ENCODE peak calls at places on chromosomes 11 and 22, in five cellular contexts. W is mucosa of descending colon, U is nephron progenitor cell, I is BJ, H is right lobe of liver. Y is an unnamed sample.

GRCh38 chr11:48040830-48041444 is 60.6 kb downstream of the PTPRJ start:
- DNase-seq in I (no peak), W (no peak), H (no peak), U (no peak), Y (no peak)

GRCh38 chr11:13294771-13295579 is 17.4 kb downstream of the BMAL1 start:
- DNase-seq in W (no peak), H (no peak), U (no peak), I (no peak), Y (no peak)

GRCh38 chr11:31720666-31721199 is 90.4 kb downstream of the PAX6 start:
- DNase-seq in U (no peak), W (no peak), H (no peak), I (no peak), Y (no peak)

GRCh38 chr22:39292002-39292401 is 27.4 kb downstream of the RPL3 start:
- DNase-seq in U (no peak), H (no peak), I (no peak), W (no peak), Y (no peak)

GRCh38 chr11:14015711-14016110 is 53.2 kb downstream of the SPON1 start:
- DNase-seq in U (no peak), I (no peak), H (no peak), W (no peak), Y (no peak)

GRCh38 chr11:72848846-72849466 is 34.7 kb downstream of the ATG16L2 start:
- DNase-seq in I (no peak), H (no peak), U (no peak), W (no peak), Y (peak)

GRCh38 chr22:28736296-28737155 is 5.1 kb downstream of the CHEK2 start:
- DNase-seq in I (no peak), H (no peak), U (no peak), W (no peak), Y (no peak)

GRCh38 chr11:119993732-119994131 is 144.2 kb downstream of the TRIM29 start:
- DNase-seq in W (no peak), U (no peak), I (no peak), H (no peak), Y (no peak)

GRCh38 chr11:1381793-1382425 is 7.8 kb upstream of the BRSK2 start:
- DNase-seq in W (no peak), I (no peak), U (no peak), H (no peak), Y (no peak)

GRCh38 chr11:72421351-72421750 is 13.0 kb downstream of the CLPB start:
- DNase-seq in H (no peak), I (no peak), W (no peak), U (no peak), Y (no peak)

GRCh38 chr11:60871378-60872061 is 4.2 kb downstream of the ZP1 start:
- DNase-seq in H (no peak), I (no peak), U (no peak), W (peak), Y (no peak)

GRCh38 chr11:47216141-47216798 is 1.5 kb downstream of the DDB2 start:
- DNase-seq in H (no peak), U (no peak), I (peak), W (peak), Y (peak)

GRCh38 chr11:63248966-63249365 is 5.6 kb upstream of the SLC22A25 start:
- DNase-seq in U (no peak), I (no peak), W (no peak), H (no peak), Y (no peak)

GRCh38 chr11:13009921-13010736 is 1.0 kb downstream of the RASSF10 start:
- DNase-seq in W (peak), H (peak), I (no peak), U (peak), Y (peak)

GRCh38 chr11:61962213-61963015 is 5.0 kb downstream of the FTH1 start:
- DNase-seq in H (no peak), W (no peak), U (no peak), I (no peak), Y (no peak)

GRCh38 chr11:7654094-7654742 is 19.1 kb downstream of the CYB5R2 start:
- DNase-seq in U (no peak), H (no peak), I (no peak), W (no peak), Y (no peak)

GRCh38 chr11:103779054-103779453 is 257.4 kb upstream of the DDI1 start:
- DNase-seq in I (no peak), H (no peak), W (no peak), U (no peak), Y (no peak)

GRCh38 chr11:71302911-71303310 is 50.5 kb upstream of the SHANK2 start:
- DNase-seq in U (no peak), H (no peak), W (no peak), I (no peak), Y (no peak)

GRCh38 chr11:117717485-117718314 is 79.3 kb downstream of the DSCAML1 start:
- DNase-seq in I (no peak), U (peak), H (no peak), W (peak), Y (no peak)

GRCh38 chr11:73359341-73359740 is 16.9 kb upstream of the RELT start:
- DNase-seq in W (no peak), U (no peak), I (no peak), H (no peak), Y (no peak)

GRCh38 chr11:61378713-61379313 is 13.6 kb upstream of the TMEM216 start:
- DNase-seq in I (peak), W (no peak), U (no peak), H (no peak), Y (no peak)

GRCh38 chr11:83702795-83703194 is 416.6 kb upstream of the CCDC90B start:
- DNase-seq in H (no peak), W (no peak), I (no peak), U (no peak), Y (no peak)

GRCh38 chr11:113494021-113494420 is 18.8 kb upstream of the DRD2 start:
- DNase-seq in H (no peak), W (no peak), I (no peak), U (no peak), Y (no peak)
- TF ChIP-seq CTCF in H (no peak), W (no peak), I (no peak), U (no peak), Y (no peak)

DNA sequence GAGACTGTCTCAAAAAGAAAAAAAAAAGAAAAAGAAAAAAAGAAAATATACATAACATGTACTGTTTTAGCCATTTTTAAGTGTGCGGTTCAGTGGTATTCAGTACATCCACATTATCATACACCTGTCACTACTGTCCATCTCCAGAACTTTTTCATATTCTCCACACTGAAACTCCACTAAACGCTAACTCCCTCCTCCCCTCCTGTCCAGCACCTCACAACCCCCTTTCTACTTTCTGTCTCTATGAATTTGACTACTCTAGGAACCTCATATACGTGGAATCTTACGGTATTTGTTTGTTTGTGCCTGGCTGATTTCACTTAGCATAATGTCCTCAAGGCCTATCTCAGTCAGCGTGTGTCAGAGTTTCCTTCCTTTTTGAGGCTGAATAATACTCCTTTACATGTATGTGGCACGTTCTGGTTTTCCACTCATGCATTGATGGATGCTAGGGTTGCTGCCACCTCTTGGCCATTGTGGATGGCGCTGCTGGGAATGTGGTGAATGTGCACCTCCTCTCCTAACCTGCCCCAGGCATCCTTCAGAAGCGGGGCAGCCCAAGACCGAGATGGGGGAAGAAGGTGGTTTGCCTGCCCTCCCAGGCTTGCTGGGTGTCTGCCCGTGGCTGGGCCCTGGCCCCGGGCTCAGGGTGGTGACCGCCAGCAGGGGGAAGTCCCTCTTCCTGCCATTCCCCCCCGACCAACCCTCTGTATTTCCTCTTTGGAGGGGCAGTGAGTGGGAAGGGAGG is 60.5 kb downstream of the BCR start:
- DNase-seq in U (no peak), W (peak), H (no peak), I (no peak), Y (no peak)
- TF ChIP-seq CTCF in U (no peak), W (no peak), H (peak), I (peak), Y (no peak)

GRCh38 chr11:107651672-107652071 is 60.2 kb downstream of the SLN start:
- DNase-seq in U (no peak), H (no peak), W (no peak), I (no peak), Y (no peak)
- TF ChIP-seq CTCF in U (no peak), H (no peak), W (no peak), I (no peak), Y (no peak)

GRCh38 chr11:101914349-101914736 is 467 bp upstream of the CEP126 start:
- DNase-seq in I (no peak), W (no peak), H (no peak), U (no peak), Y (no peak)
- TF ChIP-seq CTCF in I (no peak), W (no peak), H (no peak), U (no peak), Y (no peak)

GRCh38 chr11:34564807-34565241 is 51.2 kb upstream of the ELF5 start:
- DNase-seq in I (no peak), H (peak), W (no peak), U (no peak), Y (no peak)
- TF ChIP-seq CTCF in I (no peak), H (peak), W (no peak), U (no peak), Y (no peak)

GRCh38 chr22:38272373-38273134 is at the start of gene TMEM184B:
- DNase-seq in H (peak), U (peak), W (peak), I (no peak), Y (peak)

GRCh38 chr22:38271101-38271500 is 1.7 kb downstream of the TMEM184B start:
- DNase-seq in U (no peak), I (no peak), H (no peak), W (no peak), Y (no peak)

GRCh38 chr22:38273135-38273761 is 438 bp upstream of the TMEM184B start:
- DNase-seq in U (no peak), H (no peak), W (no peak), I (no peak), Y (no peak)

GRCh38 chr22:38271927-38272372 is 860 bp downstream of the TMEM184B start:
- DNase-seq in U (no peak), W (no peak), H (no peak), I (no peak), Y (no peak)

DNA sequence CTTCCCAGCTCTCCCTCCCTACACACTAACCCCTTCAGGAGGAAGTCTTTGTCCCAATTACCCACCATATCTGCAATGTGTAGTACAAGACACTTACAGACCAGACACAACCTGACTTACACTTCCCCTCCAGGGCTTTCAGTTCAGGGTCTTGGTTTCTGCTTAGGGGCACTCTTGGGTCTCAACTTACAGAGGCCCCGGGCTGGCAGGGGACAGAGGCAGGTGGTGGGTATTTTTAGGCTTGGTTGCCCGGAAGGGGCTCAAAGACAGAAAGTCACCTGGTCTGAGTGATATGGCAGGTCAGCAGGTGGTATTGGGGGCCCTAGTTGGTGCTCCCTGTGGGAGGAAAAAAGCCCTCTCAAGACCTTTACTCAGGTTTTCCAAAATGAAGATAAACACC is 3.4 kb upstream of the TMEM184B start:
- DNase-seq in I (no peak), U (no peak), H (no peak), W (no peak), Y (no peak)
- TF ChIP-seq CTCF in I (no peak), U (no peak), H (no peak), W (no peak), Y (no peak)

GRCh38 chr11:127074151-127074761 is 73.7 kb upstream of the KIRREL3 start:
- DNase-seq in H (no peak), U (peak), W (no peak), I (peak), Y (peak)
- TF ChIP-seq CTCF in H (peak), U (peak), W (no peak), I (peak), Y (peak)

GRCh38 chr11:79382301-79382700 is 58.5 kb downstream of the TENM4 start:
- DNase-seq in H (no peak), W (no peak), I (no peak), U (no peak), Y (no peak)

GRCh38 chr11:79375818-79376550 is 64.8 kb downstream of the TENM4 start:
- DNase-seq in U (no peak), H (no peak), I (no peak), W (no peak), Y (no peak)

GRCh38 chr11:79377399-79377798 is 63.4 kb downstream of the TENM4 start:
- DNase-seq in W (no peak), I (no peak), H (no peak), U (no peak), Y (no peak)

GRCh38 chr11:79383874-79384273 is 57.0 kb downstream of the TENM4 start:
- DNase-seq in H (no peak), I (no peak), U (no peak), W (no peak), Y (no peak)

DNA sequence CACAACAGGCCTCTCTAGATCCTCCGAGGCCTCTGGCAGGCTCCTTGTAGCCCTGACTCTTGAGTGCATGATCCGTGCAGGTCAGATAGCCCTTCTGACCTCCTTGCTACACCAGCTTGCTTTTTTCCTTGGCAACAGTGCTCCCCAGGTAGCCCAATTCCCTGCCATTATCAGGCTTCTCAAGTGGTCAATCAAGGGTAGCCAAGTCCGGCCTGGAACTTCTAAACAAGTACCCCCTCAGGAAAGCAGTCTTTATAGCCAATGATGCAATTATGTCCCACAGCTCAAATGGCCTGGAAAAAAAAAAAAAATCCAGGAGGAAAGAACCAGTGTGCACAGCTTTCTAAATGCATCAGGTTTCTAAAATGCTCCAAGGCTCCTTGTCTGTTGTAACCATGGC is 59.8 kb downstream of the TENM4 start:
- DNase-seq in H (no peak), W (no peak), I (no peak), U (no peak), Y (no peak)
- TF ChIP-seq CTCF in H (no peak), W (no peak), I (no peak), U (no peak), Y (no peak)

GRCh38 chr11:2837096-2837601 is 48.4 kb downstream of the CDKN1C start:
- DNase-seq in I (no peak), H (no peak), U (peak), W (peak), Y (no peak)
- TF ChIP-seq CTCF in I (peak), H (no peak), U (peak), W (no peak), Y (no peak)

DNA sequence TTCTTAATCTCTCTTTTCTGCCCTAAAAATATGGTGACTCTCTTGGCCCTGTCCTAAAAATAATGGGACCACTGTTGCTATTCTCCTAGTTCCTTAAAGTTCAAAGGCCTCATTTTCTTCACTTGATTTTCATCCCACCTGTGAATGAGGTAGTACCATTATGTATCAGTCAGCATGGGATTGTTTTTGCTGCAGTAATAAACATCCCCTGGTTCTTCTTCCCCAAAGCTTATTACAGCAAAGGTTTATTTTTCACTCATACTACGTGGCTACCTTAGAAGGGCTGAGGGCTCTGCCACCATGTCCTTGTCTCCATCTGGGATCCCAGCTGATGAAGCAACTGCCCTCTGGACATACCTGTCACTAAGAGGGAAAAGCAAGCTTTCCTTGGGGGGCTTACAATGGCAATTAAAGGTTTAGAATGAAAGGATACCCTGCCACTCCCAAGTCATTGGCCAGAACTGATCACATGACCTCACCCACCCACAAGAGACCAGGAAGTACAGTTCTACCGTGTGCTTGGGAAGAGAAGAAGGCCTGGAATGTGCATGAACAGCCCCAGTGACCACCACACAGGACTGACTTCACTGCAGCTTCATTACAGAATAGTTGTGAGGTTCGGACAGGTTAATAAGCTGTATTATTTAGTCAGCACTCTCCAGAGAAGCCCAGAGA is 7.8 kb downstream of the TTC38 start:
- DNase-seq in W (no peak), U (no peak), I (no peak), H (no peak), Y (no peak)
- TF ChIP-seq CTCF in W (no peak), U (no peak), I (no peak), H (no peak), Y (no peak)